ENCODE peak calls at places on chromosomes 4 and X, in nine cellular contexts. I is stimulated activated naive B cell treated with anti-CD40 and anti-IgM and Interleukin-4, amounts not matched to agents 10 μg/mL and 1 μg/mL and 100 μg/mL, for 72 hours; F is NCI-H748 treated with DMSO at 0.1 percent for 48 hours; K is HTR-8/SVneo; W is HFF-Myc; S is adipocyte; P is tibial artery; C is neural crest cell; T is cardiac muscle cell. M is an unnamed sample.

GRCh38 chr4:187424636-187425035 is 570.9 kb upstream of the ZFP42 start:
- DNase-seq in I (no peak), F (no peak), K (no peak), W (no peak), S (no peak), P (no peak), C (no peak), T (no peak), M (no peak)

GRCh38 chrX:152245231-152245630 is 106.9 kb upstream of the MAGEA10 start:
- DNase-seq in I (no peak), F (no peak), K (peak; percentile 0), W (no peak), S (no peak), P (no peak), C (no peak), T (no peak), M (no peak)

GRCh38 chr4:72451349-72451748 is 117.7 kb downstream of the ADAMTS3 start:
- DNase-seq in I (no peak), F (no peak), K (no peak), W (no peak), S (no peak), P (peak; percentile 34), C (no peak), T (peak; percentile 38), M (peak; percentile 12)

GRCh38 chr4:40992472-40993298 is 221.7 kb downstream of the APBB2 start:
- DNase-seq in I (no peak), F (no peak), K (no peak), W (no peak), S (no peak), P (no peak), C (no peak), T (peak; percentile 95), M (no peak)

GRCh38 chr4:98939892-98940298 is 11.0 kb upstream of the EIF4E start:
- DNase-seq in I (no peak), F (no peak), K (peak; percentile 26), W (no peak), S (peak; percentile 91), P (no peak), C (peak; percentile 8), T (peak; percentile 85), M (no peak)

GRCh38 chrX:101383679-101384078 is 2.3 kb downstream of the BTK start:
- DNase-seq in I (peak; percentile 42), F (no peak), K (no peak), W (no peak), S (no peak), P (no peak), C (no peak), T (no peak), M (no peak)

GRCh38 chr4:159856451-159856850 is 753.6 kb downstream of the RAPGEF2 start:
- DNase-seq in I (no peak), F (no peak), K (no peak), W (no peak), S (no peak), P (no peak), C (no peak), T (no peak), M (no peak)

GRCh38 chrX:39577976-39578962 is 519.5 kb downstream of the BCOR start:
- DNase-seq in I (peak; percentile 75), F (no peak), K (no peak), W (no peak), S (peak; percentile 21), P (peak; percentile 20), C (no peak), T (peak; percentile 43), M (no peak)

GRCh38 chrX:20514358-20514757 is 247.6 kb upstream of the RPS6KA3 start:
- DNase-seq in I (no peak), F (no peak), K (peak; percentile 80), W (peak; percentile 57), S (peak; percentile 48), P (no peak), C (no peak), T (peak; percentile 69), M (no peak)

GRCh38 chr4:181971973-181972372 is 271.2 kb upstream of the TENM3 start:
- DNase-seq in I (no peak), F (no peak), K (no peak), W (no peak), S (peak; percentile 71), P (no peak), C (no peak), T (peak; percentile 70), M (no peak)

GRCh38 chrX:48897157-48897620 is 379 bp downstream of the TIMM17B start:
- DNase-seq in I (peak; percentile 42), F (peak; percentile 36), K (peak; percentile 41), W (no peak), S (peak; percentile 80), P (peak; percentile 66), C (peak; percentile 64), T (peak; percentile 76), M (peak; percentile 87)

GRCh38 chr4:128513664-128514484 is 226.3 kb upstream of the PGRMC2 start:
- DNase-seq in I (no peak), F (no peak), K (no peak), W (no peak), S (peak; percentile 77), P (no peak), C (no peak), T (peak; percentile 51), M (no peak)

GRCh38 chrX:31397119-31397518 is 325.3 kb upstream of the FTHL17 start:
- DNase-seq in I (no peak), F (no peak), K (peak; percentile 22), W (peak; percentile 10), S (no peak), P (no peak), C (no peak), T (no peak), M (no peak)

GRCh38 chr4:138182838-138183426 is 59.2 kb downstream of the SLC7A11 start:
- DNase-seq in I (no peak), F (peak; percentile 28), K (peak; percentile 18), W (peak; percentile 54), S (peak; percentile 82), P (no peak), C (peak; percentile 13), T (peak; percentile 83), M (no peak)

GRCh38 chr4:65635051-65635821 is 35.1 kb downstream of the EPHA5 start:
- DNase-seq in I (no peak), F (no peak), K (no peak), W (no peak), S (no peak), P (no peak), C (no peak), T (no peak), M (no peak)

GRCh38 chrX:40273356-40274050 is 175.7 kb upstream of the BCOR start:
- DNase-seq in I (no peak), F (no peak), K (no peak), W (no peak), S (no peak), P (peak; percentile 49), C (no peak), T (peak; percentile 51), M (peak; percentile 42)

GRCh38 chr4:88054909-88055308 is 47.5 kb downstream of the PKD2 start:
- DNase-seq in I (no peak), F (no peak), K (peak; percentile 10), W (peak; percentile 20), S (peak; percentile 50), P (no peak), C (peak; percentile 10), T (peak; percentile 59), M (no peak)

GRCh38 chr4:152936446-152937279 is 540 bp downstream of the FHDC1 start:
- DNase-seq in I (no peak), F (peak; percentile 38), K (no peak), W (no peak), S (peak; percentile 60), P (no peak), C (peak; percentile 30), T (no peak), M (peak; percentile 38)

GRCh38 chr4:83113429-83113786 is 1.1 kb downstream of the PLAC8 start:
- DNase-seq in I (no peak), F (no peak), K (no peak), W (no peak), S (no peak), P (no peak), C (no peak), T (no peak), M (no peak)

GRCh38 chrX:14027031-14027430 is 2.7 kb downstream of the GEMIN8 start:
- DNase-seq in I (no peak), F (no peak), K (no peak), W (no peak), S (no peak), P (no peak), C (no peak), T (peak; percentile 25), M (no peak)

GRCh38 chrX:74230094-74230493 is 73.9 kb upstream of the ZCCHC13 start:
- DNase-seq in I (no peak), F (no peak), K (no peak), W (no peak), S (peak; percentile 46), P (no peak), C (no peak), T (peak; percentile 13), M (no peak)

GRCh38 chr4:147678796-147679549 is 5.0 kb downstream of the PRMT9 start:
- DNase-seq in I (no peak), F (no peak), K (no peak), W (no peak), S (no peak), P (no peak), C (no peak), T (peak; percentile 42), M (no peak)

GRCh38 chrX:4671344-4671743 is 957.9 kb upstream of the PRKX start:
- DNase-seq in I (no peak), F (no peak), K (no peak), W (no peak), S (no peak), P (no peak), C (no peak), T (no peak), M (no peak)

GRCh38 chr4:77248805-77249204 is 91.8 kb downstream of the CCNG2 start:
- DNase-seq in I (no peak), F (no peak), K (no peak), W (no peak), S (no peak), P (no peak), C (no peak), T (no peak), M (no peak)